ENCODE peak calls at places on chromosomes 12 and 14, in nine cellular contexts. C, A, Y, W, G, X, F, Z and B are unnamed samples.

GRCh38 chr12:80936642-80937390 is 918 bp downstream of the LIN7A start:
- DNase-seq in A (peak; percentile 3), W (peak; percentile 49), C (peak; percentile 75), Y (peak; percentile 55), Z (peak; percentile 39), X (peak; percentile 34), G (peak; percentile 27), F (no peak), B (no peak)

GRCh38 chr14:106586098-106586704 is 1059.8 kb downstream of the TMEM121 start:
- DNase-seq in G (peak; percentile 51), Y (no peak), C (no peak), F (no peak), Z (no peak), W (peak; percentile 13), A (no peak), X (peak; percentile 59), B (no peak)

GRCh38 chr12:124109760-124110159 is 136.7 kb downstream of the ZNF664 start:
- DNase-seq in F (no peak), C (no peak), A (peak; percentile 39), Y (peak; percentile 38), G (peak; percentile 68), Z (no peak), X (peak; percentile 43), W (peak; percentile 76), B (no peak)

GRCh38 chr12:75725505-75726120 is 214.2 kb upstream of the KRR1 start:
- DNase-seq in Z (no peak), W (peak; percentile 80), X (peak; percentile 79), G (no peak), Y (peak; percentile 82), A (no peak), F (no peak), C (no peak), B (no peak)

GRCh38 chr12:26113194-26113654 is 11.6 kb downstream of the BHLHE41 start:
- DNase-seq in A (no peak), W (no peak), Z (no peak), G (no peak), Y (no peak), C (no peak), X (peak; percentile 11), F (no peak), B (no peak)

GRCh38 chr14:75911883-75912282 is 69.9 kb downstream of the TGFB3 start:
- DNase-seq in X (no peak), F (no peak), A (no peak), Z (no peak), C (peak; percentile 79), Y (peak; percentile 69), G (no peak), W (no peak), B (no peak)

GRCh38 chr12:75721790-75722189 is 210.4 kb upstream of the KRR1 start:
- DNase-seq in X (no peak), W (no peak), Z (no peak), G (no peak), Y (no peak), F (no peak), C (no peak), A (no peak), B (no peak)

GRCh38 chr12:106841471-106842302 is 67.2 kb downstream of the RIC8B start:
- DNase-seq in A (peak; percentile 5), G (peak; percentile 45), X (peak; percentile 58), C (peak; percentile 72), F (no peak), W (peak; percentile 59), Z (no peak), Y (peak; percentile 69), B (no peak)

DNA sequence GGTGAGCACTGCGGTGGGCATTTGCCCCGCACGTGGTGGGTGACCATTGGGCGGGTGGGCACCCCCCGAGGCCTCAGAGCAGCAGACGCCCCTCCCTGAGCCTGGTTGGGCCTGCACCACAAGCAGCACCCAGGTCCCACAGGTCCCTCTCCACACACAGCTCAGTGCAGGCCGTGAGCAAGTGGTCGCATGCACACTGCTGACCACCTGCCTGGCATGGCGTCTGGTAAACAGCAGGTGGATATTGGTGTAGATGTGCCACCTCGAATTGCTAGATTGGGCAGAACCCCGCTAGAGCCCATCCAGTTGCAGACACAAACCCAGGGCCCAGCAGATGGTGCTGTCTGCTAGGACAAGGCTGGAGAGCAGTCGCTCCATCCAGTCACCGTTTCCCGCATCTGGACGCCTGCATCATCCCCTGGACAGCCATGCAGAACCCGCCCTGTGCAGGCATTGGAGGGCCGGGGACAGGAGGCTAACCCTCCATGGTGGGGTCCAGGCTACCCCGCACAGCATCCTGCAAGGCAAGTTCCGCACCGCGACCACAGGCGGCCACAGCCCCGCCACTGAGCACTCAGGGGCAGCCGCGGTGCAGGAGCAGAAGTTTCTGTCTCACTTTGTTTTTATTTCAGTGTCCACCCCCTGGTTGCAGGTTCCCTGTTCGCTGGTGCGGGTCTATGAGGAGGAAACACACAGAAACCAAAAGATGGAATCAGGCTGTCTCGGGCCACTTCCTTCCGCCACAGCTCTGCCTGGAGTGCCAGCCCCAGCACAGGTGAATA is 45.6 kb upstream of the RIMBP2 start:
- DNase-seq in C (peak; percentile 58), G (peak; percentile 63), Y (peak; percentile 75), F (no peak), X (peak; percentile 45), W (peak; percentile 72), A (no peak), Z (no peak), B (peak; percentile 70)
- TF ChIP-seq CTCF in C (peak; percentile 35), G (peak; percentile 70), Y (peak; percentile 75), F (peak; percentile 56), X (peak; percentile 85), W (peak; percentile 60), A (peak; percentile 75), Z (no peak), B (peak; percentile 46)

DNA sequence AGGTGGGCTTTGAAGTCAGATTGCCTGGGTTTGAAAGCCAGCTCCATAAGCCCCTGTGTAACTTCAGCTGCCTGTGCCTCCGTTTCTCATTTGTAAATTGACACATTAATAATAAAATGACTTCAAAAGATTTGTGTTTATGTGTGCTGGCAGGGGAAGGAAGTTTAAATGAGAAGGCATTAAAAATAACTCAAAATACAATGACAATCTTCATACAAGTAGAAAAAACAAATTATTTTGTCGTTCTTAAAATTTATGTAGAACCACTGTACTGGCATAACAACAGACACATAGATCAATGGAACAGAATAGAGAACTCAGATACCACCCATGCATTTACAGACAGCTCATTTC is 83.0 kb downstream of the PPM1A start:
- DNase-seq in C (no peak), Y (no peak), F (no peak), G (no peak), Z (no peak), W (no peak), X (no peak), A (no peak), B (no peak)
- TF ChIP-seq CTCF in C (no peak), Y (no peak), F (no peak), G (no peak), Z (peak; percentile 50), W (no peak), X (no peak), A (no peak), B (no peak)

GRCh38 chr14:24818054-24818822 is 184.2 kb upstream of the GZMB start:
- DNase-seq in W (no peak), C (no peak), F (no peak), X (no peak), Z (no peak), G (no peak), A (no peak), Y (no peak), B (no peak)

GRCh38 chr14:24818823-24819341 is 184.9 kb upstream of the GZMB start:
- DNase-seq in F (no peak), G (no peak), A (no peak), Y (no peak), Z (no peak), X (no peak), W (no peak), C (no peak), B (no peak)

GRCh38 chr14:24816011-24816928 is 182.3 kb upstream of the GZMB start:
- DNase-seq in A (no peak), Z (no peak), X (no peak), Y (no peak), G (no peak), W (peak; percentile 41), F (no peak), C (no peak), B (no peak)

GRCh38 chr14:24816929-24817637 is 183.1 kb upstream of the GZMB start:
- DNase-seq in Y (no peak), C (no peak), X (no peak), G (no peak), Z (no peak), F (no peak), W (no peak), A (no peak), B (no peak)

DNA sequence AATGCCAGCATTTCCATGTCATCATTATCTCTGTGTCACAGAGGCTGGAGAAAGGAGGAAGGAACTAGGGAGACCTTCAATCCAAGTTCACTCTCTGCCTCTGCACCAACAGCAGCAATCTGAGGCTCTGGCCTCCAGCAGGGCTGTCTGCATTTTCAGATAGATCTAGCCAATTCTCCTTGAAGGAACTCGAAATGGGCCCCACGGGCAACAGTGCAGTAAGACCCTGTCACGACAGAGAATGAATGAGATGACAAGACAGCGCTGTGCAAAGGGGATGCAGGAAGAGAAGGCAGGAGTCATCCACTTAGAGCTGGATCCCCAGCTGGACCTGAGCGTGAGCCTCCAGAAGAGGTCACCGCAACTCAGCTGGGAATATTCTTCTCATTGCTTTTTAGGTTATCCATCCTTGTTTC is 183.7 kb upstream of the GZMB start:
- DNase-seq in C (peak; percentile 41), Z (no peak), G (no peak), A (no peak), X (no peak), Y (peak; percentile 43), F (no peak), W (peak; percentile 24), B (no peak)
- TF ChIP-seq CTCF in C (peak; percentile 69), Z (no peak), G (no peak), A (no peak), X (peak; percentile 25), Y (peak; percentile 49), F (peak; percentile 54), W (peak; percentile 23), B (no peak)

GRCh38 chr14:58887931-58888330 is 250.2 kb downstream of the DACT1 start:
- DNase-seq in Y (peak; percentile 33), C (no peak), G (no peak), W (no peak), X (no peak), F (no peak), Z (no peak), A (no peak), B (no peak)

GRCh38 chr14:58881433-58881832 is 243.7 kb downstream of the DACT1 start:
- DNase-seq in A (no peak), G (no peak), C (no peak), F (no peak), Y (no peak), Z (no peak), W (no peak), X (no peak), B (no peak)

GRCh38 chr14:58878740-58879139 is 241.0 kb downstream of the DACT1 start:
- DNase-seq in W (no peak), A (no peak), Z (no peak), F (no peak), Y (no peak), G (no peak), C (no peak), X (no peak), B (no peak)

GRCh38 chr14:58882577-58883018 is 244.8 kb downstream of the DACT1 start:
- DNase-seq in W (no peak), C (no peak), Y (peak; percentile 82), A (no peak), G (no peak), X (peak; percentile 24), Z (no peak), F (peak; percentile 73), B (no peak)

DNA sequence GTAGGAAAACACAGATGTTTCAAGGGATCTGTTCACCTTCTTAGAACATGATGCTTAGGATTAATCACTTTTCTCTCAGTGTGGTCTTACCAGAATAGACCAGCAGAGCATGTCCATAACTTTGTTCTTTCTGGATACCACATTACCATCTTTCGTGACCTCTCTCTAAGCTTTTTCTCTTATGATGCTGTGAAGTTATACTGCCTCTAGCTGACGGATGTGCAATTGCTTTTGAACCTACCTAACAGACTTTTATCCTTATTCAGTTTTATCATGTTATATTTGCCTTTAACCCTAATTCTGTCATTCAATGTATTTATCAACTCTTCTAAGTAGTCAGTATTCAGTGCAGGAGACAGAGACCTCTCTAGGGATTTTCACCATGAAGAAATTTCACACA is 246.7 kb downstream of the DACT1 start:
- DNase-seq in A (no peak), W (peak; percentile 13), F (no peak), G (peak; percentile 5), Y (no peak), X (no peak), Z (no peak), C (no peak), B (no peak)
- TF ChIP-seq CTCF in A (peak; percentile 45), W (peak; percentile 21), F (no peak), G (peak; percentile 21), Y (peak; percentile 13), X (no peak), Z (no peak), C (no peak), B (peak; percentile 43)